ENCODE peak calls at places on chromosomes 1 and 21, in six cellular contexts. S, Q, Z, Y, B and N are unnamed samples.
A peak's percentile ranks its signal among the peaks of the same experiment; 100 is the strongest.

GRCh38 chr1:165841582-165842362 is 14.4 kb downstream of the UCK2 start:
- DNase-seq in S (no peak), B (no peak), Q (no peak), Z (no peak), Y (peak; percentile 51), N (no peak)

GRCh38 chr1:12076425-12077005 is 13.4 kb downstream of the TNFRSF8 start:
- DNase-seq in Q (no peak), Z (no peak), B (no peak), Y (no peak), S (no peak), N (no peak)

GRCh38 chr1:119187416-119187815 is 47.0 kb upstream of the WARS2 start:
- DNase-seq in Q (no peak), S (no peak), B (no peak), Z (no peak), Y (peak; percentile 51), N (no peak)

GRCh38 chr1:13573586-13573985 is 10.0 kb upstream of the PDPN start:
- DNase-seq in S (no peak), B (no peak), Y (no peak), Q (no peak), Z (no peak), N (no peak)

GRCh38 chr1:35855016-35855700 is 27.9 kb upstream of the AGO1 start:
- DNase-seq in B (no peak), S (no peak), Z (no peak), Y (no peak), Q (no peak), N (no peak)

GRCh38 chr21:20875741-20876140 is 122.5 kb upstream of the NCAM2 start:
- DNase-seq in Z (no peak), Q (no peak), B (no peak), Y (no peak), S (no peak), N (no peak)

GRCh38 chr1:84887261-84887934 is 5.6 kb downstream of the LPAR3 start:
- DNase-seq in B (no peak), Z (no peak), S (peak; percentile 53), Y (no peak), Q (no peak), N (peak; percentile 77)

GRCh38 chr21:42535602-42536171 is 22.0 kb downstream of the SLC37A1 start:
- DNase-seq in Q (no peak), S (no peak), B (no peak), Y (peak; percentile 15), Z (no peak), N (no peak)

GRCh38 chr1:206925116-206925736 is 3.5 kb upstream of the FCMR start:
- DNase-seq in Q (peak; percentile 45), Y (no peak), S (no peak), Z (no peak), B (no peak), N (no peak)

GRCh38 chr1:113042336-113043143 is 30.5 kb upstream of the LRIG2 start:
- DNase-seq in B (peak; percentile 42), Y (peak; percentile 96), Q (peak; percentile 78), Z (peak; percentile 36), S (peak; percentile 71), N (no peak)

GRCh38 chr1:69648486-69648885 is 80.8 kb downstream of the LRRC7 start:
- DNase-seq in Y (peak; percentile 35), B (no peak), S (no peak), Z (no peak), Q (no peak), N (no peak)

GRCh38 chr21:29436143-29436542 is 137.4 kb downstream of the BACH1 start:
- DNase-seq in Y (no peak), S (no peak), Q (no peak), B (no peak), Z (no peak), N (no peak)

GRCh38 chr1:3322440-3323020 is 131.9 kb upstream of the ARHGEF16 start:
- DNase-seq in S (no peak), Z (no peak), Q (no peak), Y (no peak), B (no peak), N (no peak)

GRCh38 chr1:94903318-94904009 is 23.4 kb downstream of the CNN3 start:
- DNase-seq in B (no peak), S (peak; percentile 46), Z (no peak), Q (no peak), Y (no peak), N (no peak)

GRCh38 chr1:197696372-197696771 is 78.9 kb downstream of the DENND1B start:
- DNase-seq in Z (no peak), S (peak; percentile 37), Y (peak; percentile 26), Q (no peak), B (no peak), N (peak; percentile 21)

GRCh38 chr1:41503507-41504125 is 19.1 kb upstream of the EDN2 start:
- DNase-seq in Z (no peak), Q (no peak), B (no peak), S (no peak), Y (no peak), N (no peak)

GRCh38 chr1:184905601-184906322 is 68.5 kb downstream of the NIBAN1 start:
- DNase-seq in S (peak; percentile 82), B (no peak), Q (no peak), Y (no peak), Z (no peak), N (no peak)

GRCh38 chr1:47211796-47212269 is 20.2 kb downstream of the TAL1 start:
- DNase-seq in Q (no peak), Y (peak; percentile 96), S (no peak), Z (no peak), B (no peak), N (no peak)

GRCh38 chr21:33293811-33294216 is 27.6 kb downstream of the IL10RB start:
- DNase-seq in Y (no peak), S (peak; percentile 68), Z (no peak), Q (no peak), B (no peak), N (no peak)

GRCh38 chr1:181077576-181078242 is 10.8 kb upstream of the IER5 start:
- DNase-seq in S (peak; percentile 76), Y (no peak), Q (no peak), B (no peak), Z (no peak), N (no peak)

GRCh38 chr1:151158311-151158710 is 1.9 kb downstream of the TNFAIP8L2 start:
- DNase-seq in S (no peak), B (no peak), Y (no peak), Q (no peak), Z (no peak), N (no peak)

GRCh38 chr1:160129046-160129445 is 13.5 kb downstream of the ATP1A2 start:
- DNase-seq in Z (no peak), B (no peak), S (no peak), Y (no peak), Q (no peak), N (no peak)

GRCh38 chr1:12475158-12475934 is 142.7 kb downstream of the DHRS3 start:
- DNase-seq in Y (no peak), B (no peak), S (peak; percentile 71), Z (no peak), Q (no peak), N (no peak)

GRCh38 chr1:3975903-3976630 is 76.0 kb upstream of the C1orf174 start:
- DNase-seq in B (no peak), Y (no peak), S (no peak), Z (no peak), Q (no peak), N (no peak)

GRCh38 chr21:17045214-17045835 is 467.5 kb upstream of the CXADR start:
- DNase-seq in B (no peak), S (no peak), Q (no peak), Z (no peak), Y (peak; percentile 37), N (no peak)

GRCh38 chr1:50422946-50423669 is at the start of gene DMRTA2:
- DNase-seq in B (peak; percentile 41), Y (peak; percentile 46), S (no peak), Z (no peak), Q (no peak), N (no peak)

GRCh38 chr1:165988275-165988674 is 160.9 kb downstream of the UCK2 start:
- DNase-seq in Y (no peak), Z (no peak), B (no peak), Q (no peak), S (no peak), N (no peak)

GRCh38 chr1:207882692-207883091 is 28.2 kb downstream of the CD34 start:
- DNase-seq in B (no peak), S (no peak), Q (no peak), Z (no peak), Y (no peak), N (no peak)

GRCh38 chr1:1351511-1352427 is 2.6 kb upstream of the DVL1 start:
- DNase-seq in S (no peak), Y (no peak), B (no peak), Z (no peak), Q (no peak), N (no peak)

GRCh38 chr1:56817716-56818463 is 1.3 kb downstream of the FYB2 start:
- DNase-seq in Z (no peak), Y (no peak), B (no peak), Q (no peak), S (no peak), N (no peak)

GRCh38 chr1:54409156-54410142 is 3.3 kb upstream of the SSBP3 start:
- DNase-seq in B (no peak), Z (no peak), Y (no peak), Q (no peak), S (no peak), N (no peak)

GRCh38 chr1:248686815-248687214 is 15.8 kb downstream of the OR14I1 start:
- DNase-seq in B (no peak), Z (no peak), Q (no peak), S (no peak), Y (no peak), N (no peak)
- TF ChIP-seq CTCF in B (no peak), Z (no peak), Q (no peak), S (no peak), Y (no peak), N (peak; percentile 3)

GRCh38 chr1:205474571-205474970 is 18.7 kb upstream of the BLACAT1 start:
- DNase-seq in Z (no peak), Y (no peak), S (no peak), B (no peak), Q (no peak), N (no peak)

GRCh38 chr1:205476648-205477047 is 20.8 kb upstream of the BLACAT1 start:
- DNase-seq in B (no peak), S (no peak), Q (no peak), Z (no peak), Y (no peak), N (no peak)

GRCh38 chr1:205475855-205476254 is 20.0 kb upstream of the BLACAT1 start:
- DNase-seq in Z (no peak), B (no peak), Q (no peak), S (no peak), Y (no peak), N (no peak)

GRCh38 chr1:205477759-205478247 is 22.0 kb upstream of the BLACAT1 start:
- DNase-seq in Q (peak; percentile 89), Z (peak; percentile 59), B (no peak), S (peak; percentile 97), Y (no peak), N (peak; percentile 83)

GRCh38 chr1:205477121-205477758 is 21.4 kb upstream of the BLACAT1 start:
- DNase-seq in Q (no peak), S (no peak), Y (no peak), Z (no peak), B (no peak), N (no peak)
- TF ChIP-seq CTCF in Q (no peak), S (no peak), Y (no peak), Z (no peak), B (no peak), N (no peak)

GRCh38 chr1:8478566-8478965 is 160.7 kb downstream of the SLC45A1 start:
- DNase-seq in Z (no peak), S (no peak), B (no peak), Q (no peak), Y (no peak), N (no peak)
- TF ChIP-seq CTCF in Z (no peak), S (no peak), B (no peak), Q (no peak), Y (no peak), N (no peak)

GRCh38 chr1:25875154-25875855 is at the start of gene PAQR7:
- DNase-seq in Z (no peak), Y (peak; percentile 70), B (peak; percentile 79), Q (peak; percentile 57), S (peak; percentile 38), N (no peak)
- TF ChIP-seq CTCF in Z (no peak), Y (no peak), B (no peak), Q (no peak), S (no peak), N (peak; percentile 31)